ENCODE peak calls at places on chromosomes 2 and 18, in seven cellular contexts. One of them, this sample, is unnamed.

GRCh38 chr2:186126181-186126580 is 359.9 kb upstream of the ZC3H15 start:
- DNase-seq in heart left ventricle: no peak
- DNase-seq in stomach: no peak
- DNase-seq in A549: no peak
- DNase-seq in psoas muscle: no peak
- DNase-seq in dorsolateral prefrontal cortex: no peak
- DNase-seq in esophagus squamous epithelium: no peak
- DNase-seq in this sample: no peak

GRCh38 chr18:58891753-58892152 is 27.1 kb downstream of the ZNF532 start:
- DNase-seq in stomach: no peak
- DNase-seq in heart left ventricle: no peak
- DNase-seq in A549: no peak
- DNase-seq in psoas muscle: no peak
- DNase-seq in esophagus squamous epithelium: no peak
- DNase-seq in dorsolateral prefrontal cortex: no peak
- DNase-seq in this sample: no peak

GRCh38 chr2:238167344-238167715 is 8.6 kb downstream of the ERFE start:
- DNase-seq in psoas muscle: no peak
- DNase-seq in dorsolateral prefrontal cortex: no peak
- DNase-seq in A549: no peak
- DNase-seq in stomach: peak
- DNase-seq in heart left ventricle: no peak
- DNase-seq in esophagus squamous epithelium: no peak
- DNase-seq in this sample: peak

GRCh38 chr2:240819404-240820013 is 510 bp downstream of the KIF1A start:
- DNase-seq in esophagus squamous epithelium: no peak
- DNase-seq in heart left ventricle: no peak
- DNase-seq in A549: no peak
- DNase-seq in psoas muscle: no peak
- DNase-seq in stomach: peak
- DNase-seq in dorsolateral prefrontal cortex: no peak
- DNase-seq in this sample: peak

GRCh38 chr2:144511222-144511855 is 8.6 kb downstream of the ZEB2 start:
- DNase-seq in psoas muscle: no peak
- DNase-seq in dorsolateral prefrontal cortex: no peak
- DNase-seq in esophagus squamous epithelium: no peak
- DNase-seq in A549: no peak
- DNase-seq in heart left ventricle: no peak
- DNase-seq in stomach: no peak
- DNase-seq in this sample: no peak

GRCh38 chr2:205763708-205764501 is 81.6 kb downstream of the NRP2 start:
- DNase-seq in A549: peak
- DNase-seq in heart left ventricle: peak
- DNase-seq in psoas muscle: peak
- DNase-seq in dorsolateral prefrontal cortex: peak
- DNase-seq in stomach: peak
- DNase-seq in esophagus squamous epithelium: no peak
- DNase-seq in this sample: peak

GRCh38 chr2:160207804-160208661 is 8.0 kb upstream of the ITGB6 start:
- DNase-seq in psoas muscle: peak
- DNase-seq in stomach: peak
- DNase-seq in esophagus squamous epithelium: no peak
- DNase-seq in heart left ventricle: peak
- DNase-seq in A549: peak
- DNase-seq in dorsolateral prefrontal cortex: peak
- DNase-seq in this sample: peak

GRCh38 chr18:35436076-35436649 is 59.0 kb upstream of the ZNF396 start:
- DNase-seq in A549: no peak
- DNase-seq in dorsolateral prefrontal cortex: no peak
- DNase-seq in esophagus squamous epithelium: no peak
- DNase-seq in heart left ventricle: no peak
- DNase-seq in stomach: no peak
- DNase-seq in psoas muscle: no peak
- DNase-seq in this sample: no peak

GRCh38 chr2:120343433-120344105 is 2.4 kb upstream of the INHBB start:
- DNase-seq in stomach: peak
- DNase-seq in psoas muscle: peak
- DNase-seq in esophagus squamous epithelium: no peak
- DNase-seq in heart left ventricle: peak
- DNase-seq in dorsolateral prefrontal cortex: peak
- DNase-seq in A549: peak
- DNase-seq in this sample: peak

GRCh38 chr2:215903208-215903607 is 110.1 kb downstream of the MREG start:
- DNase-seq in stomach: no peak
- DNase-seq in A549: no peak
- DNase-seq in psoas muscle: no peak
- DNase-seq in heart left ventricle: no peak
- DNase-seq in esophagus squamous epithelium: no peak
- DNase-seq in dorsolateral prefrontal cortex: no peak
- DNase-seq in this sample: no peak

GRCh38 chr2:191018663-191019119 is 4.7 kb upstream of the STAT1 start:
- DNase-seq in esophagus squamous epithelium: no peak
- DNase-seq in A549: no peak
- DNase-seq in stomach: no peak
- DNase-seq in heart left ventricle: no peak
- DNase-seq in dorsolateral prefrontal cortex: no peak
- DNase-seq in psoas muscle: no peak
- DNase-seq in this sample: no peak

GRCh38 chr18:76064998-76065397 is 430.0 kb downstream of the ZNF516 start:
- DNase-seq in esophagus squamous epithelium: no peak
- DNase-seq in heart left ventricle: no peak
- DNase-seq in dorsolateral prefrontal cortex: no peak
- DNase-seq in psoas muscle: no peak
- DNase-seq in A549: no peak
- DNase-seq in stomach: no peak
- DNase-seq in this sample: no peak

GRCh38 chr2:12502759-12503158 is 214.0 kb upstream of the TRIB2 start:
- DNase-seq in heart left ventricle: no peak
- DNase-seq in esophagus squamous epithelium: no peak
- DNase-seq in dorsolateral prefrontal cortex: no peak
- DNase-seq in psoas muscle: no peak
- DNase-seq in A549: no peak
- DNase-seq in stomach: no peak
- DNase-seq in this sample: no peak

GRCh38 chr2:136004920-136005319 is 19.5 kb upstream of the DARS1 start:
- DNase-seq in psoas muscle: no peak
- DNase-seq in esophagus squamous epithelium: no peak
- DNase-seq in dorsolateral prefrontal cortex: no peak
- DNase-seq in A549: no peak
- DNase-seq in stomach: no peak
- DNase-seq in heart left ventricle: no peak
- DNase-seq in this sample: no peak

GRCh38 chr2:228700638-228701037 is 519.2 kb upstream of the SPHKAP start:
- DNase-seq in dorsolateral prefrontal cortex: no peak
- DNase-seq in psoas muscle: no peak
- DNase-seq in esophagus squamous epithelium: no peak
- DNase-seq in stomach: no peak
- DNase-seq in A549: no peak
- DNase-seq in heart left ventricle: no peak
- DNase-seq in this sample: no peak

GRCh38 chr2:46878886-46879285 is 36.7 kb downstream of the MCFD2 start:
- DNase-seq in dorsolateral prefrontal cortex: peak
- DNase-seq in stomach: no peak
- DNase-seq in psoas muscle: peak
- DNase-seq in heart left ventricle: peak
- DNase-seq in A549: no peak
- DNase-seq in esophagus squamous epithelium: no peak
- DNase-seq in this sample: no peak

GRCh38 chr2:118616432-118616831 is 231.0 kb downstream of the EN1 start:
- DNase-seq in psoas muscle: no peak
- DNase-seq in A549: no peak
- DNase-seq in esophagus squamous epithelium: no peak
- DNase-seq in stomach: no peak
- DNase-seq in dorsolateral prefrontal cortex: no peak
- DNase-seq in heart left ventricle: no peak
- DNase-seq in this sample: no peak

GRCh38 chr2:220533485-220533884 is 906.1 kb downstream of the SLC4A3 start:
- DNase-seq in esophagus squamous epithelium: no peak
- DNase-seq in stomach: no peak
- DNase-seq in psoas muscle: no peak
- DNase-seq in A549: peak
- DNase-seq in dorsolateral prefrontal cortex: no peak
- DNase-seq in heart left ventricle: no peak
- DNase-seq in this sample: no peak

GRCh38 chr2:85959826-85960225 is 71.0 kb upstream of the ST3GAL5 start:
- DNase-seq in dorsolateral prefrontal cortex: no peak
- DNase-seq in heart left ventricle: no peak
- DNase-seq in esophagus squamous epithelium: no peak
- DNase-seq in A549: no peak
- DNase-seq in psoas muscle: no peak
- DNase-seq in stomach: no peak
- DNase-seq in this sample: no peak

GRCh38 chr2:125471963-125472362 is 1184.0 kb upstream of the GYPC start:
- DNase-seq in stomach: no peak
- DNase-seq in A549: peak
- DNase-seq in esophagus squamous epithelium: no peak
- DNase-seq in psoas muscle: no peak
- DNase-seq in dorsolateral prefrontal cortex: no peak
- DNase-seq in heart left ventricle: no peak
- DNase-seq in this sample: no peak
- TF ChIP-seq CTCF in stomach: no peak
- TF ChIP-seq CTCF in A549: peak
- TF ChIP-seq CTCF in esophagus squamous epithelium: no peak
- TF ChIP-seq CTCF in psoas muscle: no peak
- TF ChIP-seq CTCF in dorsolateral prefrontal cortex: no peak
- TF ChIP-seq CTCF in heart left ventricle: no peak
- TF ChIP-seq CTCF in this sample: no peak

DNA sequence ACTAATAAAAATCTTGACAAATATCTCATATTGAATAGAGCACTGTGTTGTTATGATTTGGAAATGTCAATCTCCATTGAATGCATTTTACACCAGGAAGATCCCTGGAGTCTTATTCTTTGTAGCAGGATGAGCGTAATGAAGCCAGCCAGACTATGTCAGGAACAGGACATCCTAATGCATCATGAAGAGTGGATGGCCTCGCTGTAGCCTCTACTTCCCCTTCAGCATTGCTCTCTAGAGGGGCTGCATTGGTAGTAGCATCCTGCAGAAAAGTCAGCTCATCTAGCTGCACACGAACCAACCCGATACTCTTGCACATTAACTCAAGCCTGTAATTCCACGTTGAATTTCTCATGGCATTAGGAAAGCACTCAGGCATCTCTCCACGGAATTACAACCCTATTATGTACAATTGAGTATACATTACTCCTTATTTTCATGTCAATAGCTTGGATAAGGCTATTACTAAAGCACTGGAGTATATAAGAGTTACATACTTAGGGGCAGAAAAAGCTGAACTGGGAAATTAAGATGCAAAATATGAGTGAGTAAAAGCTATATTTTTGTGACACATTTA is 76.1 kb downstream of the CMPK2 start:
- DNase-seq in heart left ventricle: no peak
- DNase-seq in A549: no peak
- DNase-seq in dorsolateral prefrontal cortex: no peak
- DNase-seq in psoas muscle: no peak
- DNase-seq in stomach: no peak
- DNase-seq in esophagus squamous epithelium: no peak
- DNase-seq in this sample: no peak
- H3K27ac ChIP-seq in heart left ventricle: no peak
- H3K27ac ChIP-seq in A549: no peak
- H3K27ac ChIP-seq in dorsolateral prefrontal cortex: no peak
- H3K27ac ChIP-seq in psoas muscle: no peak
- H3K27ac ChIP-seq in stomach: no peak
- H3K27ac ChIP-seq in esophagus squamous epithelium: no peak
- H3K27ac ChIP-seq in this sample: no peak

GRCh38 chr2:106886916-106887758 is 1.2 kb upstream of the ST6GAL2 start:
- DNase-seq in esophagus squamous epithelium: no peak
- DNase-seq in psoas muscle: no peak
- DNase-seq in A549: peak
- DNase-seq in dorsolateral prefrontal cortex: peak
- DNase-seq in stomach: peak
- DNase-seq in heart left ventricle: no peak
- DNase-seq in this sample: peak
- H3K4me3 ChIP-seq in esophagus squamous epithelium: peak
- H3K4me3 ChIP-seq in psoas muscle: peak
- H3K4me3 ChIP-seq in A549: peak
- H3K4me3 ChIP-seq in dorsolateral prefrontal cortex: peak
- H3K4me3 ChIP-seq in stomach: peak
- H3K4me3 ChIP-seq in heart left ventricle: peak
- H3K4me3 ChIP-seq in this sample: peak

GRCh38 chr2:59080465-59081181 is 839.5 kb upstream of the FANCL start:
- DNase-seq in esophagus squamous epithelium: no peak
- DNase-seq in heart left ventricle: no peak
- DNase-seq in psoas muscle: no peak
- DNase-seq in stomach: no peak
- DNase-seq in dorsolateral prefrontal cortex: no peak
- DNase-seq in A549: no peak
- DNase-seq in this sample: no peak
- TF ChIP-seq CTCF in esophagus squamous epithelium: no peak
- TF ChIP-seq CTCF in heart left ventricle: no peak
- TF ChIP-seq CTCF in psoas muscle: no peak
- TF ChIP-seq CTCF in stomach: no peak
- TF ChIP-seq CTCF in dorsolateral prefrontal cortex: no peak
- TF ChIP-seq CTCF in A549: no peak
- TF ChIP-seq CTCF in this sample: no peak